ENCODE peak calls at places on chromosomes 1 and 21, in seven cellular contexts. One of them, this sample, is unnamed.
A peak's percentile ranks its signal among the peaks of the same experiment; 100 is the strongest.

GRCh38 chr1:24642481-24643361 is at the start of gene SRRM1:
- DNase-seq in kidney epithelial cell: peak; percentile 99
- DNase-seq in Daoy: peak; percentile 100
- DNase-seq in BJ: peak; percentile 100
- DNase-seq in SK-N-DZ: peak; percentile 99
- DNase-seq in NCI-H1930: peak; percentile 99
- DNase-seq in NT2/D1: peak; percentile 100
- DNase-seq in this sample: peak; percentile 99

GRCh38 chr1:4395676-4396075 is 258.7 kb upstream of the AJAP1 start:
- DNase-seq in Daoy: no peak
- DNase-seq in NT2/D1: no peak
- DNase-seq in NCI-H1930: no peak
- DNase-seq in kidney epithelial cell: no peak
- DNase-seq in BJ: no peak
- DNase-seq in SK-N-DZ: no peak
- DNase-seq in this sample: no peak

GRCh38 chr1:110647254-110647891 is 27.4 kb downstream of the KCNA3 start:
- DNase-seq in BJ: peak; percentile 32
- DNase-seq in SK-N-DZ: no peak
- DNase-seq in NCI-H1930: no peak
- DNase-seq in Daoy: peak; percentile 77
- DNase-seq in kidney epithelial cell: no peak
- DNase-seq in NT2/D1: no peak
- DNase-seq in this sample: no peak

GRCh38 chr21:44428281-44428942 is 26.9 kb upstream of the LRRC3 start:
- DNase-seq in Daoy: peak; percentile 52
- DNase-seq in NCI-H1930: no peak
- DNase-seq in NT2/D1: peak; percentile 80
- DNase-seq in BJ: no peak
- DNase-seq in SK-N-DZ: no peak
- DNase-seq in kidney epithelial cell: no peak
- DNase-seq in this sample: peak; percentile 88

GRCh38 chr1:162822391-162823200 is 32.1 kb downstream of the HSD17B7 start:
- DNase-seq in NCI-H1930: peak; percentile 57
- DNase-seq in NT2/D1: peak; percentile 49
- DNase-seq in BJ: no peak
- DNase-seq in SK-N-DZ: peak; percentile 33
- DNase-seq in kidney epithelial cell: no peak
- DNase-seq in Daoy: peak; percentile 34
- DNase-seq in this sample: peak; percentile 91

GRCh38 chr1:228236744-228237143 is 28.9 kb downstream of the OBSCN start:
- DNase-seq in BJ: no peak
- DNase-seq in Daoy: peak; percentile 45
- DNase-seq in kidney epithelial cell: no peak
- DNase-seq in SK-N-DZ: peak; percentile 46
- DNase-seq in NCI-H1930: no peak
- DNase-seq in NT2/D1: peak; percentile 73
- DNase-seq in this sample: peak; percentile 89

GRCh38 chr1:19034721-19035120 is 78.2 kb upstream of the IFFO2 start:
- DNase-seq in Daoy: no peak
- DNase-seq in NCI-H1930: no peak
- DNase-seq in SK-N-DZ: no peak
- DNase-seq in NT2/D1: no peak
- DNase-seq in kidney epithelial cell: no peak
- DNase-seq in BJ: no peak
- DNase-seq in this sample: no peak

GRCh38 chr21:17782051-17782450 is 37.1 kb downstream of the C21orf91 start:
- DNase-seq in BJ: no peak
- DNase-seq in NCI-H1930: no peak
- DNase-seq in NT2/D1: no peak
- DNase-seq in SK-N-DZ: no peak
- DNase-seq in Daoy: no peak
- DNase-seq in kidney epithelial cell: no peak
- DNase-seq in this sample: no peak

GRCh38 chr1:46153228-46153627 is 20.8 kb upstream of the PIK3R3 start:
- DNase-seq in Daoy: no peak
- DNase-seq in NT2/D1: no peak
- DNase-seq in BJ: no peak
- DNase-seq in NCI-H1930: no peak
- DNase-seq in SK-N-DZ: no peak
- DNase-seq in kidney epithelial cell: no peak
- DNase-seq in this sample: peak; percentile 55

GRCh38 chr1:185375583-185375982 is 58.5 kb upstream of the IVNS1ABP start:
- DNase-seq in SK-N-DZ: no peak
- DNase-seq in NT2/D1: no peak
- DNase-seq in BJ: no peak
- DNase-seq in Daoy: peak; percentile 17
- DNase-seq in kidney epithelial cell: no peak
- DNase-seq in NCI-H1930: no peak
- DNase-seq in this sample: no peak

GRCh38 chr1:29808141-29808995 is 572.0 kb downstream of the PTPRU start:
- DNase-seq in NT2/D1: no peak
- DNase-seq in BJ: no peak
- DNase-seq in NCI-H1930: no peak
- DNase-seq in kidney epithelial cell: no peak
- DNase-seq in SK-N-DZ: no peak
- DNase-seq in Daoy: no peak
- DNase-seq in this sample: peak; percentile 25

GRCh38 chr1:5769146-5769545 is 223.1 kb downstream of the NPHP4 start:
- DNase-seq in SK-N-DZ: no peak
- DNase-seq in kidney epithelial cell: no peak
- DNase-seq in NCI-H1930: no peak
- DNase-seq in Daoy: no peak
- DNase-seq in BJ: no peak
- DNase-seq in NT2/D1: no peak
- DNase-seq in this sample: no peak

GRCh38 chr1:183291216-183291762 is 105.2 kb downstream of the LAMC2 start:
- DNase-seq in SK-N-DZ: no peak
- DNase-seq in NCI-H1930: no peak
- DNase-seq in NT2/D1: no peak
- DNase-seq in kidney epithelial cell: no peak
- DNase-seq in BJ: no peak
- DNase-seq in Daoy: no peak
- DNase-seq in this sample: no peak

GRCh38 chr21:39750670-39751069 is 5.7 kb downstream of the IGSF5 start:
- DNase-seq in BJ: no peak
- DNase-seq in Daoy: no peak
- DNase-seq in kidney epithelial cell: no peak
- DNase-seq in SK-N-DZ: no peak
- DNase-seq in NT2/D1: no peak
- DNase-seq in NCI-H1930: no peak
- DNase-seq in this sample: peak; percentile 27

GRCh38 chr1:154822717-154823116 is 47.4 kb downstream of the KCNN3 start:
- DNase-seq in SK-N-DZ: no peak
- DNase-seq in NT2/D1: no peak
- DNase-seq in kidney epithelial cell: no peak
- DNase-seq in Daoy: no peak
- DNase-seq in BJ: no peak
- DNase-seq in NCI-H1930: no peak
- DNase-seq in this sample: no peak

GRCh38 chr21:14273736-14274538 is 58.0 kb downstream of the RBM11 start:
- DNase-seq in BJ: no peak
- DNase-seq in NT2/D1: no peak
- DNase-seq in kidney epithelial cell: no peak
- DNase-seq in NCI-H1930: no peak
- DNase-seq in SK-N-DZ: no peak
- DNase-seq in Daoy: peak; percentile 24
- DNase-seq in this sample: peak; percentile 85

GRCh38 chr1:25456502-25456901 is 25.8 kb downstream of the MACO1 start:
- DNase-seq in NCI-H1930: no peak
- DNase-seq in NT2/D1: no peak
- DNase-seq in SK-N-DZ: no peak
- DNase-seq in Daoy: no peak
- DNase-seq in kidney epithelial cell: no peak
- DNase-seq in BJ: no peak
- DNase-seq in this sample: no peak

GRCh38 chr1:1091344-1092148 is 17.4 kb upstream of the RNF223 start:
- DNase-seq in NT2/D1: no peak
- DNase-seq in NCI-H1930: no peak
- DNase-seq in BJ: no peak
- DNase-seq in Daoy: no peak
- DNase-seq in SK-N-DZ: no peak
- DNase-seq in kidney epithelial cell: no peak
- DNase-seq in this sample: peak; percentile 64

GRCh38 chr1:202067188-202067977 is 55.3 kb upstream of the GPR37L1 start:
- DNase-seq in SK-N-DZ: peak; percentile 28
- DNase-seq in kidney epithelial cell: no peak
- DNase-seq in Daoy: no peak
- DNase-seq in NT2/D1: no peak
- DNase-seq in BJ: no peak
- DNase-seq in NCI-H1930: no peak
- DNase-seq in this sample: no peak

GRCh38 chr1:40362699-40363098 is 10.8 kb upstream of the SMAP2 start:
- DNase-seq in BJ: no peak
- DNase-seq in NT2/D1: no peak
- DNase-seq in NCI-H1930: no peak
- DNase-seq in Daoy: peak; percentile 61
- DNase-seq in kidney epithelial cell: no peak
- DNase-seq in SK-N-DZ: no peak
- DNase-seq in this sample: no peak

GRCh38 chr1:19620786-19621185 is 23.3 kb upstream of the NBL1 start:
- DNase-seq in NT2/D1: no peak
- DNase-seq in Daoy: no peak
- DNase-seq in NCI-H1930: no peak
- DNase-seq in SK-N-DZ: no peak
- DNase-seq in BJ: no peak
- DNase-seq in kidney epithelial cell: no peak
- DNase-seq in this sample: no peak

GRCh38 chr21:44497641-44498243 is 42.3 kb downstream of the KRTAP10-1 start:
- DNase-seq in BJ: no peak
- DNase-seq in SK-N-DZ: no peak
- DNase-seq in NT2/D1: no peak
- DNase-seq in NCI-H1930: no peak
- DNase-seq in kidney epithelial cell: no peak
- DNase-seq in Daoy: no peak
- DNase-seq in this sample: no peak

This sample was measured in endodermal cell.